ENCODE peak calls at places on chromosomes 6 and 20, in seven cellular contexts. L is Calu3; M is B cell; G is vagina; Z is tibial artery; U is CD4-positive, alpha-beta T cell; Y is astrocyte of the spinal cord. R is an unnamed sample.

GRCh38 chr6:30325150-30325872 is 1.4 kb upstream of the TRIM39 start:
- DNase-seq in L (peak), M (peak), G (no peak), Z (peak), U (peak), Y (peak), R (no peak)

GRCh38 chr6:42777126-42777822 is 4.6 kb upstream of the BICRAL start:
- DNase-seq in L (no peak), M (no peak), G (no peak), Z (no peak), U (no peak), Y (peak), R (no peak)

GRCh38 chr20:5657190-5657872 is 92.9 kb upstream of the SHLD1 start:
- DNase-seq in L (peak), M (no peak), G (no peak), Z (peak), U (no peak), Y (peak), R (no peak)

GRCh38 chr6:159169557-159170332 is 545 bp downstream of the FNDC1 start:
- DNase-seq in L (peak), M (no peak), G (no peak), Z (no peak), U (no peak), Y (peak), R (peak)

GRCh38 chr6:170025341-170026271 is 265.3 kb downstream of the DLL1 start:
- DNase-seq in L (no peak), M (no peak), G (peak), Z (peak), U (no peak), Y (no peak), R (peak)

GRCh38 chr6:122154912-122155516 is 244.4 kb upstream of the HSF2 start:
- DNase-seq in L (no peak), M (no peak), G (no peak), Z (no peak), U (no peak), Y (no peak), R (no peak)

GRCh38 chr20:50029697-50030428 is 47.1 kb downstream of the SNAI1 start:
- DNase-seq in L (peak), M (no peak), G (no peak), Z (peak), U (no peak), Y (peak), R (no peak)

GRCh38 chr6:127201321-127201720 is 65.3 kb upstream of the RNF146 start:
- DNase-seq in L (peak), M (no peak), G (no peak), Z (no peak), U (no peak), Y (peak), R (no peak)

GRCh38 chr6:169999367-169999766 is 247.9 kb downstream of the ERMARD start:
- DNase-seq in L (no peak), M (no peak), G (no peak), Z (no peak), U (no peak), Y (no peak), R (no peak)

GRCh38 chr20:21513881-21514540 is at the start of gene NKX2-2:
- DNase-seq in L (no peak), M (no peak), G (no peak), Z (no peak), U (no peak), Y (no peak), R (peak)

GRCh38 chr6:15464211-15464725 is 198.6 kb downstream of the DTNBP1 start:
- DNase-seq in L (peak), M (peak), G (peak), Z (no peak), U (peak), Y (no peak), R (no peak)

GRCh38 chr6:106749611-106750010 is 120.2 kb downstream of the QRSL1 start:
- DNase-seq in L (no peak), M (no peak), G (no peak), Z (no peak), U (no peak), Y (no peak), R (no peak)

GRCh38 chr20:34781250-34781649 is 44.2 kb downstream of the NCOA6 start:
- DNase-seq in L (no peak), M (no peak), G (no peak), Z (no peak), U (no peak), Y (no peak), R (no peak)

GRCh38 chr6:40807484-40807883 is 220.3 kb upstream of the LRFN2 start:
- DNase-seq in L (no peak), M (no peak), G (no peak), Z (no peak), U (no peak), Y (no peak), R (no peak)

GRCh38 chr20:33516882-33517281 is 27.0 kb downstream of the CBFA2T2 start:
- DNase-seq in L (no peak), M (no peak), G (no peak), Z (no peak), U (no peak), Y (peak), R (no peak)

GRCh38 chr6:27591660-27592059 is 118.8 kb upstream of the ZNF184 start:
- DNase-seq in L (peak), M (no peak), G (no peak), Z (no peak), U (no peak), Y (peak), R (no peak)

GRCh38 chr6:82875573-82876185 is 190.0 kb downstream of the UBE3D start:
- DNase-seq in L (no peak), M (no peak), G (no peak), Z (no peak), U (no peak), Y (peak), R (no peak)

GRCh38 chr6:90121982-90122381 is 174.7 kb downstream of the BACH2 start:
- DNase-seq in L (no peak), M (peak), G (no peak), Z (no peak), U (no peak), Y (no peak), R (no peak)

GRCh38 chr20:1146957-1147356 is 28.6 kb downstream of the PSMF1 start:
- DNase-seq in L (no peak), M (no peak), G (no peak), Z (no peak), U (no peak), Y (no peak), R (no peak)

GRCh38 chr6:54282186-54282585 is 26.1 kb upstream of the TINAG start:
- DNase-seq in L (no peak), M (no peak), G (no peak), Z (no peak), U (no peak), Y (peak), R (no peak)

GRCh38 chr6:163844761-163845160 is 430.2 kb downstream of the QKI start:
- DNase-seq in L (no peak), M (no peak), G (no peak), Z (no peak), U (no peak), Y (no peak), R (no peak)

GRCh38 chr20:3658708-3659491 is 4.3 kb downstream of the GFRA4 start:
- DNase-seq in L (no peak), M (no peak), G (no peak), Z (no peak), U (no peak), Y (no peak), R (no peak)

GRCh38 chr6:166375013-166375412 is 7.7 kb downstream of the MPC1 start:
- DNase-seq in L (no peak), M (no peak), G (no peak), Z (no peak), U (no peak), Y (no peak), R (no peak)

GRCh38 chr6:22621701-22622100 is 52.3 kb downstream of the HDGFL1 start:
- DNase-seq in L (no peak), M (no peak), G (no peak), Z (no peak), U (no peak), Y (no peak), R (no peak)

GRCh38 chr20:24693466-24694156 is 224.2 kb downstream of the SYNDIG1 start:
- DNase-seq in L (no peak), M (no peak), G (peak), Z (no peak), U (no peak), Y (no peak), R (no peak)

GRCh38 chr6:150881911-150882481 is 16.5 kb downstream of the MTHFD1L start:
- DNase-seq in L (peak), M (no peak), G (no peak), Z (peak), U (no peak), Y (peak), R (no peak)

GRCh38 chr6:47277702-47278101 is 32.0 kb downstream of the TNFRSF21 start:
- DNase-seq in L (no peak), M (no peak), G (no peak), Z (no peak), U (no peak), Y (no peak), R (no peak)

GRCh38 chr6:114151070-114151685 is 180.2 kb upstream of the HDAC2 start:
- DNase-seq in L (no peak), M (no peak), G (no peak), Z (no peak), U (no peak), Y (no peak), R (no peak)

GRCh38 chr6:111220383-111221031 is 133.2 kb downstream of the SLC16A10 start:
- DNase-seq in L (no peak), M (no peak), G (no peak), Z (no peak), U (no peak), Y (no peak), R (no peak)

DNA sequence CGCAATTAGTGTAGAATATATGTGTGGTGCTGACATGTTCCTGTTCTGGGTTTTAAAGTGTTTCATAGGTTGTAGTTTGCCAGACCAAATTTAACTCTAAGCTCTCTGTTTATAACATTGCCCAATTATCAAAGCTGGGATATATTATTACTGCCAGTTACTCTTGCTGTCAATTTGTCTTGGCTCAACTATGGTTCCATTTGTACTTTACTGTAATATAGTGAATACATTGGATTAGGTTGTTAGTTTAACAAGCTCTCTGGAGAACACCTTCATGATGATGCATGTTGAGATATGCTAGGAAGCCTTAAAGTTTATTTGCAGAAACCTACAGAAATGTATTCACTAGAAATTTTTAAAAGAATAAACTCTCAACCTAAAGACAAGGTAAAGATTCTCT is 259.6 kb downstream of the ZFAND3 start:
- DNase-seq in L (no peak), M (no peak), G (no peak), Z (no peak), U (no peak), Y (no peak), R (no peak)
- TF ChIP-seq CTCF in L (no peak), M (no peak), G (no peak), Z (no peak), U (no peak), Y (no peak), R (no peak)

DNA sequence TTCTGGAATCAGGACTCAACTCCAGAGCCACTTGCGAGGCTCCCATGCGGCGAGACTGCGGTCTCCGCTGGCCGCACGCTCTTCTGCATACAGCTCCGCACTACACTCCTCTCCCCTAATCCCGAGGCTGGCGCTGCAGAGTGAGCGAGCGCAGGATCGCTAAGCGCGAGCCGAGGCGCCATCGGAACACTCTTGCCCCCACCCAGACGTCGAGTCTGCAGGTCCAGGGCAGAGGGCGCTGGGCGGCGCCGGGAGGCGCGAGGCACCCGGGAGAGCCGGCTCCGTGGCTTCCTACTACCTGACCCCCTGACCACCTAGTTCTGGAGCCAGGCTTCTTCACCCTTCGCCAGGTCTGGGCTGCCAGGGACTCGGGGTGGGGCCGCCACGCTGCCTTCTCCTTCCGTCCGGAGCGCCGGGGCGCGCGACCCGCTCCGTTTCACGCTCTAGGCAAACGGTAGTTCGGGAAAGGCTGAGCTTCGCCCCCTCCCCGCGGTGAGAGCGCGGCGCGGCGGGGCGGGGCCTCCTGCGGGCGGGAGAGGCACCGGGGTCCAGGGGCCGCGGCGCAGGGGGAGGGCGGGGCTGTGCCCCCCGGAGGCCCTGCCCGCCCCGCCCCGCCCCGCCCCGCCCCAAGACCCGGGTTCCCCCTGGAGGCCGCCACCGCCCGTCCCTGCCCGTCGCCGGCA is 5.4 kb upstream of the TUBB2A start:
- DNase-seq in L (peak), M (peak), G (no peak), Z (peak), U (peak), Y (peak), R (peak)
- TF ChIP-seq CTCF in L (no peak), M (no peak), G (no peak), Z (no peak), U (no peak), Y (peak), R (peak)

GRCh38 chr6:69818223-69818930 is 21.6 kb upstream of the LMBRD1 start:
- DNase-seq in L (no peak), M (no peak), G (no peak), Z (no peak), U (no peak), Y (no peak), R (no peak)

GRCh38 chr6:69816017-69816416 is 19.2 kb upstream of the LMBRD1 start:
- DNase-seq in L (no peak), M (no peak), G (no peak), Z (no peak), U (no peak), Y (no peak), R (no peak)

GRCh38 chr6:69817358-69817757 is 20.5 kb upstream of the LMBRD1 start:
- DNase-seq in L (no peak), M (no peak), G (no peak), Z (no peak), U (no peak), Y (no peak), R (no peak)

GRCh38 chr6:69819138-69819537 is 22.3 kb upstream of the LMBRD1 start:
- DNase-seq in L (no peak), M (no peak), G (no peak), Z (no peak), U (no peak), Y (no peak), R (no peak)

DNA sequence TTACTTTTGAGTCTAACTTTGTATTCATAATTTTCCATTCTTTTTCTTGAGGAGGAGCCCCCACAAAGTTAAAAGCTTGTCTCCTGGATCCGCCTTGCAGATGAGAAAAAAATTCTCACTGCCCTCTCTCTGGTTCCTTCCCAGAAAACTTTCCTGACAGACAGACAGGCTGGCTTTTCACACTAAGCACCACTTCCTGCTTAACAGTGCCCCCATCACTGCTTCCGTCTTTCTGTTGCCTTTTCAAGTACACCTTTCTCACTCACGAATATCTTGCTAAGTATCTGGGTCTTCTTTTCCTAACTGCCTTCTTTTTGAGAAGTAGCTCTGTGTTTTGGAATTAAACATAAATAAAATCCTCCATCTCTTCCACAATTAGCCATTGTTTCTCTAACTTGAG is 19.8 kb upstream of the LMBRD1 start:
- DNase-seq in L (no peak), M (no peak), G (no peak), Z (no peak), U (peak), Y (no peak), R (no peak)
- TF ChIP-seq CTCF in L (no peak), M (no peak), G (no peak), Z (no peak), U (no peak), Y (no peak), R (no peak)

GRCh38 chr6:137370871-137371633 is 123.1 kb downstream of the OLIG3 start:
- DNase-seq in L (no peak), M (no peak), G (no peak), Z (no peak), U (no peak), Y (no peak), R (no peak)
- TF ChIP-seq CTCF in L (no peak), M (no peak), G (no peak), Z (no peak), U (no peak), Y (no peak), R (no peak)

DNA sequence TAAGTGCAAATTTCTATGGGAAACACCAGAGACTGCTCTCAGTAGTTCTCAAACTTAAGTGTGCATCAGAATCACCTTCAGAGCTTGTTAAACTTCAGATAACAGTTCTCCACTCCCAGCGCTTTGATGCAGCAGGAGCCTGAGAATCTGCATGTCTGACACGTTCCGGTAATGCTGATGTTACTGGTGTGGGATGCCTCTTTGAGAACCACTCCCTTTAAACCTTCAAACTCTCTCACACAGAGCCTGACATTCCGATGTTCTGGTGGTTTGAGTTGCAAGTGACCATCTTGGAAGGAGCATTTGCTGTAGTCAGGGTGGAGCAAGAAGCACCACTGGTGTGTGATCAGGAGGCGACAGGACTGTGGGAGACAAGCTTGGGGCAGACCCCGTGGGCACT is 57.9 kb downstream of the OTOR start:
- DNase-seq in L (no peak), M (no peak), G (no peak), Z (no peak), U (no peak), Y (no peak), R (no peak)
- TF ChIP-seq CTCF in L (no peak), M (no peak), G (no peak), Z (no peak), U (no peak), Y (no peak), R (no peak)

GRCh38 chr20:17620371-17621228 is 50.7 kb downstream of the DSTN start:
- DNase-seq in L (no peak), M (no peak), G (peak), Z (peak), U (no peak), Y (no peak), R (peak)

GRCh38 chr20:17621229-17621968 is 51.5 kb downstream of the DSTN start:
- DNase-seq in L (no peak), M (no peak), G (no peak), Z (peak), U (no peak), Y (no peak), R (no peak)

GRCh38 chr20:17617868-17618672 is 48.2 kb downstream of the DSTN start:
- DNase-seq in L (no peak), M (no peak), G (peak), Z (peak), U (no peak), Y (no peak), R (peak)

GRCh38 chr20:17618673-17619013 is 48.8 kb downstream of the DSTN start:
- DNase-seq in L (no peak), M (no peak), G (no peak), Z (no peak), U (no peak), Y (no peak), R (no peak)

DNA sequence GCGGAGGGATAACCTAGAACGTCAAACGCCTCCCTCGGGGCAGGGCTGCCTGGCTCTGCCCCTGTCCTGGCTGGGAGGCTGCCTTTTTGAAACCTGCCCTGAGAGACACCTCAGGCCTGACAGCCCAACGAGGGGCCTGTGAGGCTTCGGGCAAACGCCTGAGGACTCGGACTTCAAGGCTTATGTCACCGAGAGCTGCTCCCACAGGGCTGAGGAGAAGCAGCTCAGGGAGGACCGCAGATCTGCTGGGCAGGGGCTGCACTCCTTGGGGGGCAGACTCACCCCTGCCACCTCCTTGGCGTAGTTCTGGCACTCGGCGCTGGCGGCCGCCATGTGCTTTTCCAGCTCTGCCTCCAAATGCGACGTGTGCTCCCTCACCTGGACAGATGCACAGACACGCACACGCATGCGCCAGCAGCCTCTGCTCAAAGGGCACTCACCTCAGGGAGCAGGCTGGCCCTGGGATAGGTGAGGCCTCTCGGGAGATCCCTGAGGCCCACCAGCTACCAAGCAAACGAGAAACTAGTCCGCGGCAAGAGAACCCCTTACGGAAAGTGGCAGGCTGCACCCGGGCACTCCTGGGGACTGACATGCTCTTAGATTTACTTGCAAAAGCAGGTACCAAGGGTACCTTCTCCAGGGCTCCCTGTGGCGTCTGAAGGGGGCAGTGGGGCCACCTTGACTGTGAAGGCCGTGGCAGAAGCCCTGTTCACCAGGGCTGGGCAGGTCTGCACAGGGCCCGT is 49.6 kb downstream of the DSTN start:
- DNase-seq in L (no peak), M (no peak), G (peak), Z (peak), U (no peak), Y (no peak), R (peak)
- TF ChIP-seq CTCF in L (no peak), M (no peak), G (no peak), Z (no peak), U (no peak), Y (no peak), R (no peak)

GRCh38 chr6:4125933-4126864 is 9.2 kb downstream of the ECI2 start:
- DNase-seq in L (no peak), M (no peak), G (no peak), Z (no peak), U (no peak), Y (peak), R (no peak)
- TF ChIP-seq CTCF in L (no peak), M (no peak), G (no peak), Z (peak), U (no peak), Y (peak), R (no peak)

GRCh38 chr20:63955281-63955845 is 853 bp downstream of the UCKL1 start:
- DNase-seq in L (peak), M (peak), G (no peak), Z (no peak), U (peak), Y (peak), R (peak)
- TF ChIP-seq CTCF in L (peak), M (peak), G (peak), Z (no peak), U (no peak), Y (peak), R (peak)

DNA sequence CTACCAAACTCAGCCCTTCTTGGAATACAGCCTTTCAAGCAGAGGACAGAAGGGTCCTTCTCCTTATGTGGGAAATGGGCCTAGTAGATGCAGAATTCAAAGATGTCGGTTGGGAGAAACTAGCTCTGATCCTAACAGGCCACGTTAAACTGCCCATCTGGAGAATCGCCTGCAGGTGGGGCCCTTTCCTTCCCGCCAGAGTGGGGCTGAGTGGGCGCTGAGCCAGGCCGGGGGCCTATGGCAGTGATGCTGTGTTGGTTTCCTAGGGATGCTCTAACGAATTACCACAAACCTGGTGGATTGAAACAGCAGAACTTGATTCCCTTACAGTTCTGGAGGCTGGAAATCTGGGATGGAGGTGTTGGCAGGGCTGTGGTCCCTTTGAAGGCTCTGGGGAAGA is 9.1 kb downstream of the MAPK13 start:
- DNase-seq in L (peak), M (no peak), G (no peak), Z (no peak), U (no peak), Y (no peak), R (no peak)
- TF ChIP-seq CTCF in L (no peak), M (no peak), G (no peak), Z (no peak), U (no peak), Y (peak), R (no peak)